ENCODE peak calls at places on chromosome 9, in nine cellular contexts. O is body of pancreas; Z is neural progenitor cell; C is HCT116; Y is CD4-positive, alpha-beta memory T cell; J is astrocyte; L is lower lobe of right lung; B is small intestine; M is ovary. N is an unnamed sample.

GRCh38 chr9:110648698-110649097 is 19.9 kb upstream of the MUSK start:
- DNase-seq in J (no peak), M (no peak), Y (no peak), O (no peak), L (no peak), B (no peak), Z (no peak), C (no peak), N (no peak)

GRCh38 chr9:2012347-2012746 is 2.8 kb upstream of the SMARCA2 start:
- DNase-seq in M (no peak), Z (no peak), J (no peak), Y (no peak), L (no peak), C (no peak), O (no peak), B (no peak), N (no peak)

GRCh38 chr9:88809371-88809770 is 181.9 kb upstream of the S1PR3 start:
- DNase-seq in B (no peak), M (no peak), J (no peak), O (no peak), Z (no peak), L (no peak), C (no peak), Y (no peak), N (no peak)

GRCh38 chr9:96691326-96691725 is 36.2 kb upstream of the PRXL2C start:
- DNase-seq in L (no peak), M (no peak), B (no peak), Y (no peak), Z (no peak), J (no peak), C (no peak), O (no peak), N (no peak)

GRCh38 chr9:95587071-95587964 is 70.5 kb upstream of the PTCH1 start:
- DNase-seq in M (no peak), C (no peak), J (no peak), L (no peak), Y (no peak), Z (no peak), O (no peak), B (no peak), N (no peak)

GRCh38 chr9:35907732-35908483 is 1.4 kb upstream of the SPAAR start:
- DNase-seq in Y (peak; percentile 14), J (peak; percentile 90), C (peak; percentile 32), L (peak; percentile 73), M (peak; percentile 82), Z (peak; percentile 39), B (peak; percentile 85), O (peak; percentile 66), N (peak; percentile 50)

GRCh38 chr9:90020277-90020871 is 415.6 kb downstream of the GADD45G start:
- DNase-seq in L (no peak), Z (no peak), M (no peak), O (no peak), B (no peak), J (peak; percentile 4), C (no peak), Y (no peak), N (no peak)

GRCh38 chr9:129140397-129141065 is 29.3 kb downstream of the PTPA start:
- DNase-seq in L (no peak), M (peak; percentile 59), O (peak; percentile 68), C (no peak), J (peak; percentile 37), Z (peak; percentile 58), Y (no peak), B (peak; percentile 45), N (no peak)

DNA sequence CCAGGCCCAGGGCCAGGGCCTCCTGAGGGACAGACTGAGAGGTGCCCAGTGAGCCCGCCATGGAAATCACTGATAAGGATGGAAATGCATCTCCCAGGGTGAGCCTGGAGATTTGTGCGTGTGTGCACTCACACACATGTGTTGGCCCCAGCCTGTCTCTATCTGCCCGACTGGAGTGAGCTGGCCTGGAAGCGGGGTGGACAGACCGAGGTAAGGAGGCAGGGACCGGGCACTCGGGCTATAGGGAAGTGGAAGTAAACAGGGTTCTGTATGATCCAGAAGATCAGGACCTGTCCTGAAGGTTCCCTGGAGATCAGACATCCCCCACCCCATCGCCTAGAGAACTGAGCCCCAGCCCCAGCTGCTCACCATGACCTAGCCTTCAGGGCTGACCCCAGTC is 17.4 kb downstream of the GFI1B start:
- DNase-seq in Y (no peak), L (no peak), B (no peak), J (no peak), O (no peak), M (no peak), Z (no peak), C (no peak), N (no peak)
- H3K27me3 ChIP-seq in Y (peaks cover 3% of the 10 kb centered on the region), L (peaks cover 71% of the 10 kb centered on the region), B (peaks cover 16% of the 10 kb centered on the region), J (peaks cover 28% of the 10 kb centered on the region), O (no peaks in the 10 kb centered on the region), M (no peaks in the 10 kb centered on the region), Z (peaks cover 12% of the 10 kb centered on the region), C (peaks cover 7% of the 10 kb centered on the region), N (no peaks in the 10 kb centered on the region)

DNA sequence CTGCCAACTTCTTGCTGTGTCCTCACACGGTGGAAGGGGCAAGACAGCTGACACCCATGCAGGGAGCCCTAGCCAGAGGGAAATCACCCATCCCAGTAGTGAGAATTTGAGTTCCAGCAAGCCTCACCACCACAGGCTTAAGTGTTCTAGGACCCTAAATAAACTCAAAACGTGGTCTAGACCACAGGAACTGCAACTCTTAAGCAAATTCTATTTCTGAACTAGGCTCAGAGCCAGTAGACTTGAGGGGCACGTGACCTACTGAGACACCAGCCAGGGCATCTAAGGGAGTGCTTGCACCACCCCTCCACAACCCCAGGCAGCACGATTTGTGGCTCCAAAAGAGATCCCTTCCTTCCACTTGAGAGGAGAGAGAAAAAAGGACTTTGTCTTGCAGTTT is 96.0 kb upstream of the PHF24 start:
- DNase-seq in B (no peak), L (no peak), O (no peak), M (no peak), Z (no peak), C (no peak), J (no peak), Y (no peak), N (no peak)
- H3K27me3 ChIP-seq in B (peaks cover 3% of the 10 kb centered on the region), L (no peaks in the 10 kb centered on the region), O (no peaks in the 10 kb centered on the region), M (no peaks in the 10 kb centered on the region), Z (no peaks in the 10 kb centered on the region), C (peaks cover 3% of the 10 kb centered on the region), J (no peaks in the 10 kb centered on the region), Y (no peaks in the 10 kb centered on the region), N (peaks cover 2% of the 10 kb centered on the region)

GRCh38 chr9:91428431-91428830 is 4.8 kb upstream of the NFIL3 start:
- DNase-seq in M (no peak), O (no peak), Z (no peak), B (no peak), Y (no peak), J (no peak), L (no peak), C (no peak), N (no peak)
- H3K27me3 ChIP-seq in M (no peaks in the 10 kb centered on the region), O (no peaks in the 10 kb centered on the region), Z (peaks cover 27% of the 10 kb centered on the region), B (no peaks in the 10 kb centered on the region), Y (peaks cover 5% of the 10 kb centered on the region), J (no peaks in the 10 kb centered on the region), L (no peaks in the 10 kb centered on the region), C (no peaks in the 10 kb centered on the region), N (no peaks in the 10 kb centered on the region)

DNA sequence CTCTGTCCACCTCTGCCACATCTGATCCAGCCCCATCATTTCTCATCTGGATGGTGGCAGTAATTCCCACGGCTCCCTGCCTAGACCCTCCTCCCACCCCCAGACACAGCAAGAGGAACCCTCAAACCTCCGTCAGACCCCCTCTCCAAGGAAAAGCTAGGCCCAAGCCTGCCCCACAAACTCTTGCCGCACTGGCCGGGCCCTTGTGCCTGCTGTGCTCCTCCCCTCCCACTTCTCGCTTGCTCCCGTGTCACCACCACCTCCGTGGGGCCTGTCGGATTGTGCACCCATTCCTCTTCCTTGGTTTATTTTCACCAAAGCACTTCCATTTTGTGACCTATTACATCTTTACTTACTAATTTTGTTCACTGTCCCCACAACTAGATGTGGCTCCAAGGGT is 14.2 kb downstream of the BARX1 start:
- DNase-seq in Y (no peak), C (no peak), J (no peak), L (no peak), B (no peak), Z (no peak), O (no peak), M (no peak), N (no peak)
- H3K27me3 ChIP-seq in Y (peaks cover 8% of the 10 kb centered on the region), C (peaks cover 8% of the 10 kb centered on the region), J (peaks cover 47% of the 10 kb centered on the region), L (peaks cover 65% of the 10 kb centered on the region), B (peaks cover 28% of the 10 kb centered on the region), Z (peaks cover 95% of the 10 kb centered on the region), O (no peaks in the 10 kb centered on the region), M (no peaks in the 10 kb centered on the region), N (peaks cover 40% of the 10 kb centered on the region)

GRCh38 chr9:137873858-137874363 is 3.7 kb upstream of the CACNA1B start:
- DNase-seq in C (no peak), B (no peak), M (no peak), J (no peak), Z (no peak), O (no peak), L (no peak), Y (no peak), N (no peak)
- H3K27me3 ChIP-seq in C (peaks cover 12% of the 10 kb centered on the region), B (peaks cover 13% of the 10 kb centered on the region), M (no peaks in the 10 kb centered on the region), J (no peaks in the 10 kb centered on the region), Z (peaks cover 51% of the 10 kb centered on the region), O (no peaks in the 10 kb centered on the region), L (peaks cover 25% of the 10 kb centered on the region), Y (peaks cover 4% of the 10 kb centered on the region), N (peaks cover 21% of the 10 kb centered on the region)

DNA sequence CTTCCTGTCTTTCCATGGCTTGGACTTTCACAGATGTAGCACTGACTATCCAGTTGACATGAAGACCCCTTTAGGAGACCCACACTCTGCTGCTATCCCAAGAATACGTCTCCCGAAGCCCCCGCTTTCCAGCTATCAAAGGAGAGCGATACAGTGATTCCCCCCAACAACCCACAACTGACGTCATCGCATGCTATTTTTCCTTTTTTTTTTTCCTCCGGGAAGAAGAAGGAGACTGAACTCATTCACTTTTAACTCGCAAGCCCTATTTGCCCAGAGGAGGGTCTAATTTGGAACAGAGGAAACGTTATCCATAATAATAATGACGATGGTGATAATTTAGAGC is 2.1 kb downstream of the PAPPA start:
- DNase-seq in L (no peak), B (no peak), Y (no peak), O (no peak), C (no peak), M (no peak), Z (peak; percentile 15), J (peak; percentile 45), N (no peak)
- H3K27me3 ChIP-seq in L (peaks cover 25% of the 10 kb centered on the region), B (peaks cover 10% of the 10 kb centered on the region), Y (peaks cover 6% of the 10 kb centered on the region), O (no peaks in the 10 kb centered on the region), C (peaks cover 35% of the 10 kb centered on the region), M (no peaks in the 10 kb centered on the region), Z (peaks cover 79% of the 10 kb centered on the region), J (peaks cover 5% of the 10 kb centered on the region), N (no peaks in the 10 kb centered on the region)